ENCODE peak calls at places on chromosomes 7 and 10, in five cellular contexts. U is lung microvascular endothelial cell; G is naive thymus-derived CD4-positive, alpha-beta T cell; K is activated T-helper 1 cell treated with Interleukin-2 at 50 U/mL for 16 hours; Y is NCI-H69. A is an unnamed sample.

GRCh38 chr7:30700941-30701340 is 18.7 kb upstream of the CRHR2 start:
- DNase-seq in U (no peak), G (no peak), K (no peak), Y (no peak), A (no peak)

GRCh38 chr7:88357295-88357694 is 50.6 kb upstream of the STEAP4 start:
- DNase-seq in U (peak), G (no peak), K (no peak), Y (peak), A (peak)

GRCh38 chr7:77537136-77537594 is at the start of gene PTPN12:
- DNase-seq in U (peak), G (no peak), K (no peak), Y (no peak), A (peak)

GRCh38 chr7:150949971-150950491 is 28.1 kb downstream of the KCNH2 start:
- DNase-seq in U (no peak), G (no peak), K (no peak), Y (no peak), A (no peak)

GRCh38 chr7:124009321-124009720 is 23.5 kb downstream of the TMEM229A start:
- DNase-seq in U (no peak), G (no peak), K (no peak), Y (peak), A (no peak)

GRCh38 chr7:36565792-36566356 is 158.4 kb downstream of the AOAH start:
- DNase-seq in U (no peak), G (no peak), K (no peak), Y (peak), A (no peak)

GRCh38 chr7:130350945-130351663 is 6.5 kb downstream of the CPA5 start:
- DNase-seq in U (peak), G (no peak), K (no peak), Y (peak), A (peak)

GRCh38 chr10:114970515-114970914 is 32.5 kb downstream of the TRUB1 start:
- DNase-seq in U (peak), G (no peak), K (no peak), Y (peak), A (no peak)

GRCh38 chr7:126574276-126574675 is 678.5 kb downstream of the GRM8 start:
- DNase-seq in U (no peak), G (no peak), K (no peak), Y (peak), A (peak)

GRCh38 chr7:44394636-44395035 is 69.2 kb upstream of the CAMK2B start:
- DNase-seq in U (no peak), G (no peak), K (no peak), Y (peak), A (no peak)

GRCh38 chr7:155579565-155579964 is 33.2 kb upstream of the CNPY1 start:
- DNase-seq in U (no peak), G (no peak), K (no peak), Y (no peak), A (no peak)

GRCh38 chr10:17416442-17417211 is 37.8 kb downstream of the ST8SIA6 start:
- DNase-seq in U (no peak), G (no peak), K (no peak), Y (no peak), A (no peak)

GRCh38 chr10:32175629-32176028 is 119.4 kb upstream of the KIF5B start:
- DNase-seq in U (no peak), G (no peak), K (no peak), Y (no peak), A (no peak)

A was measured in SJCRH30.